ENCODE peak calls at places on chromosomes 13 and 19, in ten cellular contexts. One of them, this sample, is unnamed.

GRCh38 chr13:44131069-44131614 is 242.5 kb upstream of the SERP2 start:
- DNase-seq in astrocyte: no peak
- DNase-seq in fibroblast of pulmonary artery: no peak
- DNase-seq in BE2C: no peak
- DNase-seq in astrocyte of the spinal cord: no peak
- DNase-seq in AG10803: no peak
- DNase-seq in ovary: no peak
- DNase-seq in coronary artery: no peak
- DNase-seq in mesothelial cell of epicardium: no peak
- DNase-seq in type B pancreatic cell: no peak
- DNase-seq in this sample: no peak

GRCh38 chr19:46515879-46516350 is 20.2 kb upstream of the PNMA8B start:
- DNase-seq in astrocyte: peak
- DNase-seq in fibroblast of pulmonary artery: peak
- DNase-seq in BE2C: no peak
- DNase-seq in astrocyte of the spinal cord: peak
- DNase-seq in AG10803: peak
- DNase-seq in ovary: no peak
- DNase-seq in coronary artery: no peak
- DNase-seq in mesothelial cell of epicardium: no peak
- DNase-seq in type B pancreatic cell: no peak
- DNase-seq in this sample: no peak

GRCh38 chr19:48332662-48333466 is 7.5 kb downstream of the EMP3 start:
- DNase-seq in astrocyte: peak
- DNase-seq in fibroblast of pulmonary artery: peak
- DNase-seq in BE2C: peak
- DNase-seq in astrocyte of the spinal cord: peak
- DNase-seq in AG10803: peak
- DNase-seq in ovary: peak
- DNase-seq in coronary artery: peak
- DNase-seq in mesothelial cell of epicardium: peak
- DNase-seq in type B pancreatic cell: peak
- DNase-seq in this sample: peak

GRCh38 chr13:37014609-37015008 is 14.0 kb downstream of the EXOSC8 start:
- DNase-seq in astrocyte: no peak
- DNase-seq in fibroblast of pulmonary artery: no peak
- DNase-seq in BE2C: no peak
- DNase-seq in astrocyte of the spinal cord: no peak
- DNase-seq in AG10803: peak
- DNase-seq in ovary: no peak
- DNase-seq in coronary artery: no peak
- DNase-seq in mesothelial cell of epicardium: no peak
- DNase-seq in type B pancreatic cell: no peak
- DNase-seq in this sample: no peak

GRCh38 chr13:112712451-112712881 is 22.6 kb downstream of the ATP11A start:
- DNase-seq in astrocyte: no peak
- DNase-seq in fibroblast of pulmonary artery: no peak
- DNase-seq in BE2C: no peak
- DNase-seq in astrocyte of the spinal cord: no peak
- DNase-seq in AG10803: no peak
- DNase-seq in ovary: no peak
- DNase-seq in coronary artery: no peak
- DNase-seq in mesothelial cell of epicardium: peak
- DNase-seq in type B pancreatic cell: no peak
- DNase-seq in this sample: no peak

GRCh38 chr19:18469245-18470107 is 31.5 kb upstream of the ISYNA1 start:
- DNase-seq in astrocyte: no peak
- DNase-seq in fibroblast of pulmonary artery: peak
- DNase-seq in BE2C: peak
- DNase-seq in astrocyte of the spinal cord: peak
- DNase-seq in AG10803: peak
- DNase-seq in ovary: peak
- DNase-seq in coronary artery: no peak
- DNase-seq in mesothelial cell of epicardium: no peak
- DNase-seq in type B pancreatic cell: peak
- DNase-seq in this sample: peak

GRCh38 chr13:38713046-38713445 is 26.2 kb downstream of the FREM2 start:
- DNase-seq in astrocyte: no peak
- DNase-seq in fibroblast of pulmonary artery: no peak
- DNase-seq in BE2C: no peak
- DNase-seq in astrocyte of the spinal cord: no peak
- DNase-seq in AG10803: no peak
- DNase-seq in ovary: no peak
- DNase-seq in coronary artery: no peak
- DNase-seq in mesothelial cell of epicardium: no peak
- DNase-seq in type B pancreatic cell: no peak
- DNase-seq in this sample: no peak

GRCh38 chr13:28137556-28137955 is 789 bp upstream of the PAN3 start:
- DNase-seq in astrocyte: no peak
- DNase-seq in fibroblast of pulmonary artery: peak
- DNase-seq in BE2C: no peak
- DNase-seq in astrocyte of the spinal cord: no peak
- DNase-seq in AG10803: no peak
- DNase-seq in ovary: no peak
- DNase-seq in coronary artery: no peak
- DNase-seq in mesothelial cell of epicardium: no peak
- DNase-seq in type B pancreatic cell: no peak
- DNase-seq in this sample: no peak

GRCh38 chr13:113579686-113580085 is 4.9 kb upstream of the TFDP1 start:
- DNase-seq in astrocyte: no peak
- DNase-seq in fibroblast of pulmonary artery: no peak
- DNase-seq in BE2C: no peak
- DNase-seq in astrocyte of the spinal cord: no peak
- DNase-seq in AG10803: no peak
- DNase-seq in ovary: no peak
- DNase-seq in coronary artery: no peak
- DNase-seq in mesothelial cell of epicardium: no peak
- DNase-seq in type B pancreatic cell: no peak
- DNase-seq in this sample: no peak

GRCh38 chr13:110116072-110116487 is 190.9 kb downstream of the COL4A1 start:
- DNase-seq in astrocyte: no peak
- DNase-seq in fibroblast of pulmonary artery: peak
- DNase-seq in BE2C: peak
- DNase-seq in astrocyte of the spinal cord: peak
- DNase-seq in AG10803: peak
- DNase-seq in ovary: no peak
- DNase-seq in coronary artery: peak
- DNase-seq in mesothelial cell of epicardium: no peak
- DNase-seq in type B pancreatic cell: peak
- DNase-seq in this sample: peak

GRCh38 chr13:23254506-23254905 is 73.7 kb downstream of the SGCG start:
- DNase-seq in astrocyte: no peak
- DNase-seq in fibroblast of pulmonary artery: no peak
- DNase-seq in BE2C: no peak
- DNase-seq in astrocyte of the spinal cord: no peak
- DNase-seq in AG10803: no peak
- DNase-seq in ovary: no peak
- DNase-seq in coronary artery: no peak
- DNase-seq in mesothelial cell of epicardium: no peak
- DNase-seq in type B pancreatic cell: no peak
- DNase-seq in this sample: no peak

GRCh38 chr13:73210218-73210883 is 151.5 kb downstream of the KLF5 start:
- DNase-seq in astrocyte: no peak
- DNase-seq in fibroblast of pulmonary artery: no peak
- DNase-seq in BE2C: no peak
- DNase-seq in astrocyte of the spinal cord: no peak
- DNase-seq in AG10803: no peak
- DNase-seq in ovary: no peak
- DNase-seq in coronary artery: no peak
- DNase-seq in mesothelial cell of epicardium: no peak
- DNase-seq in type B pancreatic cell: no peak
- DNase-seq in this sample: no peak

GRCh38 chr13:34360702-34361101 is 542.8 kb downstream of the RFC3 start:
- DNase-seq in astrocyte: no peak
- DNase-seq in fibroblast of pulmonary artery: no peak
- DNase-seq in BE2C: no peak
- DNase-seq in astrocyte of the spinal cord: no peak
- DNase-seq in AG10803: no peak
- DNase-seq in ovary: no peak
- DNase-seq in coronary artery: no peak
- DNase-seq in mesothelial cell of epicardium: no peak
- DNase-seq in type B pancreatic cell: no peak
- DNase-seq in this sample: no peak

GRCh38 chr13:34356686-34357434 is 538.9 kb downstream of the RFC3 start:
- DNase-seq in astrocyte: no peak
- DNase-seq in fibroblast of pulmonary artery: no peak
- DNase-seq in BE2C: no peak
- DNase-seq in astrocyte of the spinal cord: no peak
- DNase-seq in AG10803: no peak
- DNase-seq in ovary: no peak
- DNase-seq in coronary artery: no peak
- DNase-seq in mesothelial cell of epicardium: no peak
- DNase-seq in type B pancreatic cell: no peak
- DNase-seq in this sample: no peak

GRCh38 chr13:34361528-34361927 is 543.6 kb downstream of the RFC3 start:
- DNase-seq in astrocyte: no peak
- DNase-seq in fibroblast of pulmonary artery: no peak
- DNase-seq in BE2C: peak
- DNase-seq in astrocyte of the spinal cord: no peak
- DNase-seq in AG10803: peak
- DNase-seq in ovary: no peak
- DNase-seq in coronary artery: no peak
- DNase-seq in mesothelial cell of epicardium: no peak
- DNase-seq in type B pancreatic cell: no peak
- DNase-seq in this sample: no peak

GRCh38 chr13:34358811-34359513 is 541.0 kb downstream of the RFC3 start:
- DNase-seq in astrocyte: peak
- DNase-seq in fibroblast of pulmonary artery: peak
- DNase-seq in BE2C: no peak
- DNase-seq in astrocyte of the spinal cord: peak
- DNase-seq in AG10803: peak
- DNase-seq in ovary: no peak
- DNase-seq in coronary artery: no peak
- DNase-seq in mesothelial cell of epicardium: no peak
- DNase-seq in type B pancreatic cell: no peak
- DNase-seq in this sample: no peak

GRCh38 chr13:34357435-34358232 is 539.7 kb downstream of the RFC3 start:
- DNase-seq in astrocyte: peak
- DNase-seq in fibroblast of pulmonary artery: peak
- DNase-seq in BE2C: no peak
- DNase-seq in astrocyte of the spinal cord: peak
- DNase-seq in AG10803: peak
- DNase-seq in ovary: no peak
- DNase-seq in coronary artery: no peak
- DNase-seq in mesothelial cell of epicardium: no peak
- DNase-seq in type B pancreatic cell: no peak
- DNase-seq in this sample: no peak
- TF ChIP-seq CTCF in astrocyte: no peak
- TF ChIP-seq CTCF in fibroblast of pulmonary artery: no peak
- TF ChIP-seq CTCF in BE2C: no peak
- TF ChIP-seq CTCF in astrocyte of the spinal cord: no peak
- TF ChIP-seq CTCF in AG10803: peak
- TF ChIP-seq CTCF in ovary: no peak
- TF ChIP-seq CTCF in coronary artery: no peak
- TF ChIP-seq CTCF in mesothelial cell of epicardium: no peak
- TF ChIP-seq CTCF in type B pancreatic cell: no peak
- TF ChIP-seq CTCF in this sample: no peak

DNA sequence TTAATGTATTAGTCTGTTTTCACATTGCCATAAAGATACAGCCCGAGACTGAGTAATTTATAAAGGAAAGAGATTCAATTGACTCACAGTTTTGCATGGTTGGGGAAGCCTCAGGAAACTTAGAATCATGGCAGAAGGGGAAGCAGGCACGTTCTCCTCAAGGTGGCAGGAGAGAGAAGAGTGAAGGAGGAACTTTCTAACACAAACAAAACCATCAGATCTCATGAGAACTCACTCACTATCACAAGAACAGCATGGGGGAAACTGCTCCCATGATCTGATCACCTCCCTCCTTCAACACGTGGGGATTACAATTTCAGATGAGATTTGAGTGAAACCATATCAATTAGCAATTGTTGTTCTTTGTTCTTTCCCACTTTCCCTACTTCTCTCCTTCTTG is 689.0 kb upstream of the SLITRK1 start:
- DNase-seq in astrocyte: no peak
- DNase-seq in fibroblast of pulmonary artery: no peak
- DNase-seq in BE2C: no peak
- DNase-seq in astrocyte of the spinal cord: no peak
- DNase-seq in AG10803: no peak
- DNase-seq in ovary: no peak
- DNase-seq in coronary artery: no peak
- DNase-seq in mesothelial cell of epicardium: no peak
- DNase-seq in type B pancreatic cell: no peak
- DNase-seq in this sample: no peak
- TF ChIP-seq CTCF in astrocyte: no peak
- TF ChIP-seq CTCF in fibroblast of pulmonary artery: no peak
- TF ChIP-seq CTCF in BE2C: peak
- TF ChIP-seq CTCF in astrocyte of the spinal cord: no peak
- TF ChIP-seq CTCF in AG10803: no peak
- TF ChIP-seq CTCF in ovary: no peak
- TF ChIP-seq CTCF in coronary artery: no peak
- TF ChIP-seq CTCF in mesothelial cell of epicardium: no peak
- TF ChIP-seq CTCF in type B pancreatic cell: no peak
- TF ChIP-seq CTCF in this sample: no peak

GRCh38 chr13:50438351-50438750 is 405.1 kb downstream of the DLEU7 start:
- DNase-seq in astrocyte: no peak
- DNase-seq in fibroblast of pulmonary artery: no peak
- DNase-seq in BE2C: no peak
- DNase-seq in astrocyte of the spinal cord: no peak
- DNase-seq in AG10803: no peak
- DNase-seq in ovary: no peak
- DNase-seq in coronary artery: no peak
- DNase-seq in mesothelial cell of epicardium: no peak
- DNase-seq in type B pancreatic cell: no peak
- DNase-seq in this sample: no peak
- TF ChIP-seq CTCF in astrocyte: no peak
- TF ChIP-seq CTCF in fibroblast of pulmonary artery: no peak
- TF ChIP-seq CTCF in BE2C: peak
- TF ChIP-seq CTCF in astrocyte of the spinal cord: no peak
- TF ChIP-seq CTCF in AG10803: no peak
- TF ChIP-seq CTCF in ovary: no peak
- TF ChIP-seq CTCF in coronary artery: no peak
- TF ChIP-seq CTCF in mesothelial cell of epicardium: no peak
- TF ChIP-seq CTCF in type B pancreatic cell: peak
- TF ChIP-seq CTCF in this sample: no peak

DNA sequence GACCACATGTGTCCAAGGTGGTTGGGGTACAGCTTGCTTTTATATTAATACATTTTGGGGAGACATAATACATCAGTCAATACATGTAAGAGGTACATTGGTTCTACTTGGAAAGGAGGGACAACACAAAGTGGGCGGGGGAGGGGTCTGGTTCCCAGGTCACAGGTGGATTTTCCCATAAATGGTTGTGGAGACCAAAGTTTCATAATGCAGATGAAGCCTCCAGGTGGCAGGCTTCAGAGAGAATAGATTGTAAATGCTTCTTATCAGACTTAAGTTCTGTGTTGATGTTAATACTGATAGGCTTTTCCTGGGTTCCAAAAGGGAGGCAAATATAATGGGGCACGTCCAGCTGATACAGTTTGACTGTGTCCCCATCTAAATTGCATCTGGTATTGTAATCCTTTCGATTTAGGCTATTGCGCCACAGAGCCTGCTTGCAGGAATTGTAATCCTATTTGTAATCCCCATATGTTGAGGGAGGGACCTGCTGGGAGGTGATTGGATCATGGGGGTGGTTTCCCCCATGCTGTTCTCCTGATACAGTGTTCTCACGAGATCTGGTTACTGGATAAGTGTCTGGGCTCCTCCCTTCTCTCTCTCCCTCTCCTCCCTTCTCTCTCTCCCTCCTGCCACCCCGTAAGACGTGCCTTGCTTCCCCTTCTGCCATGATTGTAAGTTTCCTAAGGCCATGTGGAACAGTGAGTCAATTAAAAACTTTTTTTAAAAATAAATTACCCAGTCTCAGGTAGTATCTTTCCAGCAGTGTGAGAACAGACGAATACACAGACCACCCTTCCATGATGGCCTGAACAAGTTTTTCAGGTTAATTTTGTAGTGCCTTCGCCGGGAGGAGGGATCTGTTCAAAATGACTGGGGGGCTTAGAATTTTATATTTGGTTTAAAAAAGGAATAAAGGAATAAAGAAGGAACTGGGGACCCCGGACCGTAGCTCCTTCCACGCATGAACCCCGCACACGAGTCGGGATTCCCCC is 44.9 kb downstream of the ZNF823 start:
- DNase-seq in astrocyte: peak
- DNase-seq in fibroblast of pulmonary artery: peak
- DNase-seq in BE2C: peak
- DNase-seq in astrocyte of the spinal cord: peak
- DNase-seq in AG10803: peak
- DNase-seq in ovary: no peak
- DNase-seq in coronary artery: no peak
- DNase-seq in mesothelial cell of epicardium: no peak
- DNase-seq in type B pancreatic cell: no peak
- DNase-seq in this sample: no peak
- TF ChIP-seq CTCF in astrocyte: no peak
- TF ChIP-seq CTCF in fibroblast of pulmonary artery: no peak
- TF ChIP-seq CTCF in BE2C: peak
- TF ChIP-seq CTCF in astrocyte of the spinal cord: peak
- TF ChIP-seq CTCF in AG10803: no peak
- TF ChIP-seq CTCF in ovary: no peak
- TF ChIP-seq CTCF in coronary artery: no peak
- TF ChIP-seq CTCF in mesothelial cell of epicardium: no peak
- TF ChIP-seq CTCF in type B pancreatic cell: no peak
- TF ChIP-seq CTCF in this sample: no peak